ENCODE peak calls at places on chromosomes 13 and 19, in four cellular contexts. E is mucosa of descending colon, Q is vagina, Y is HuH-7. O is an unnamed sample.

GRCh38 chr19:13089139-13089856 is 13.4 kb downstream of the LYL1 start:
- DNase-seq in E (no peak), Q (no peak), Y (peak), O (no peak)

GRCh38 chr19:5934002-5934401 is 19.9 kb downstream of the CAPS start:
- DNase-seq in E (no peak), Q (no peak), Y (no peak), O (no peak)

GRCh38 chr13:92175330-92175729 is 776.9 kb downstream of the GPC5 start:
- DNase-seq in E (no peak), Q (no peak), Y (peak), O (no peak)

GRCh38 chr19:54316746-54317107 is 3.8 kb upstream of the LILRA5 start:
- DNase-seq in E (no peak), Q (no peak), Y (no peak), O (no peak)

GRCh38 chr13:105972306-105972721 is 563.1 kb downstream of the EFNB2 start:
- DNase-seq in E (no peak), Q (no peak), Y (no peak), O (no peak)

GRCh38 chr13:84980571-84980970 is 818.6 kb downstream of the SLITRK6 start:
- DNase-seq in E (no peak), Q (no peak), Y (no peak), O (no peak)

GRCh38 chr19:12840091-12841079 is 2.1 kb downstream of the MAST1 start:
- DNase-seq in E (peak), Q (no peak), Y (no peak), O (peak)

GRCh38 chr13:38703255-38703654 is 16.4 kb downstream of the FREM2 start:
- DNase-seq in E (no peak), Q (no peak), Y (no peak), O (no peak)

GRCh38 chr19:32311371-32311770 is 34.0 kb upstream of the ZNF507 start:
- DNase-seq in E (no peak), Q (peak), Y (no peak), O (no peak)

GRCh38 chr13:54945978-54946377 is 1917.4 kb downstream of the OLFM4 start:
- DNase-seq in E (no peak), Q (no peak), Y (no peak), O (no peak)

GRCh38 chr13:28357846-28358496 is 137.0 kb downstream of the FLT1 start:
- DNase-seq in E (no peak), Q (no peak), Y (no peak), O (no peak)

GRCh38 chr13:59398127-59398526 is 765.6 kb downstream of the DIAPH3 start:
- DNase-seq in E (no peak), Q (no peak), Y (no peak), O (no peak)

GRCh38 chr13:51125495-51126226 is 14.6 kb upstream of the C13orf42 start:
- DNase-seq in E (peak), Q (no peak), Y (peak), O (peak)

GRCh38 chr13:111066544-111066943 is 48.6 kb upstream of the ARHGEF7 start:
- DNase-seq in E (peak), Q (no peak), Y (no peak), O (no peak)

GRCh38 chr13:51034906-51035305 is 76.2 kb downstream of the C13orf42 start:
- DNase-seq in E (no peak), Q (no peak), Y (no peak), O (no peak)

GRCh38 chr19:40282920-40283319 is 2.2 kb downstream of the AKT2 start:
- DNase-seq in E (no peak), Q (no peak), Y (no peak), O (no peak)

GRCh38 chr13:60869941-60870613 is 473.1 kb downstream of the TDRD3 start:
- DNase-seq in E (no peak), Q (no peak), Y (no peak), O (no peak)

GRCh38 chr19:21877976-21878375 is 42.0 kb upstream of the ZNF43 start:
- DNase-seq in E (no peak), Q (no peak), Y (no peak), O (no peak)

GRCh38 chr19:11125994-11126685 is 29.4 kb downstream of the SPC24 start:
- DNase-seq in E (peak), Q (no peak), Y (peak), O (peak)